ENCODE peak calls at places on chromosomes 7 and 10, in ten cellular contexts. F is EL; H is AG10803; V is DMS153; I is non-pigmented ciliary epithelial cell; T is GF-D8; U is T follicular helper cell; W is right cardiac atrium; K is activated CD4-positive, alpha-beta T cell treated with anti-CD3 and anti-CD28 coated beads, Interleukin-2, amount 50 U/mL, for 1 hour; S is frontal cortex. G is an unnamed sample.

GRCh38 chr7:41696323-41696916 is 6.5 kb downstream of the INHBA start:
- DNase-seq in F (peak), H (peak), V (no peak), I (peak), T (no peak), U (no peak), W (peak), K (no peak), S (no peak), G (peak)

GRCh38 chr7:48025630-48026029 is 3.3 kb downstream of the SUN3 start:
- DNase-seq in F (no peak), H (no peak), V (no peak), I (no peak), T (no peak), U (no peak), W (no peak), K (no peak), S (no peak), G (no peak)

GRCh38 chr7:156604836-156605695 is 35.5 kb upstream of the RNF32 start:
- DNase-seq in F (no peak), H (no peak), V (no peak), I (no peak), T (no peak), U (no peak), W (no peak), K (no peak), S (no peak), G (no peak)

GRCh38 chr10:77240042-77240619 is 397.5 kb downstream of the KCNMA1 start:
- DNase-seq in F (peak), H (no peak), V (peak), I (no peak), T (no peak), U (no peak), W (no peak), K (no peak), S (no peak), G (no peak)

GRCh38 chr10:110067960-110068770 is 60.4 kb downstream of the ADD3 start:
- DNase-seq in F (no peak), H (peak), V (no peak), I (no peak), T (peak), U (peak), W (peak), K (peak), S (no peak), G (peak)

GRCh38 chr10:2341298-2341697 is 604.0 kb upstream of the ADARB2 start:
- DNase-seq in F (no peak), H (no peak), V (no peak), I (no peak), T (no peak), U (no peak), W (no peak), K (no peak), S (no peak), G (no peak)

GRCh38 chr10:120989279-120989678 is 138.1 kb downstream of the WDR11 start:
- DNase-seq in F (no peak), H (no peak), V (no peak), I (no peak), T (no peak), U (no peak), W (no peak), K (no peak), S (no peak), G (no peak)

GRCh38 chr7:155665957-155666287 is 21.5 kb downstream of the RBM33 start:
- DNase-seq in F (peak), H (peak), V (no peak), I (peak), T (no peak), U (no peak), W (no peak), K (no peak), S (no peak), G (no peak)

GRCh38 chr7:5636914-5637313 is 144.5 kb downstream of the RNF216 start:
- DNase-seq in F (peak), H (peak), V (no peak), I (peak), T (no peak), U (no peak), W (peak), K (no peak), S (no peak), G (peak)

GRCh38 chr10:130430291-130430690 is 294.1 kb downstream of the GLRX3 start:
- DNase-seq in F (no peak), H (no peak), V (no peak), I (no peak), T (no peak), U (no peak), W (no peak), K (no peak), S (no peak), G (no peak)

GRCh38 chr7:34939175-34939574 is 98.1 kb downstream of the DPY19L1 start:
- DNase-seq in F (peak), H (peak), V (no peak), I (peak), T (no peak), U (no peak), W (no peak), K (no peak), S (no peak), G (peak)

GRCh38 chr7:27745064-27745583 is 5.2 kb downstream of the TAX1BP1 start:
- DNase-seq in F (peak), H (peak), V (peak), I (no peak), T (peak), U (no peak), W (no peak), K (no peak), S (no peak), G (peak)

GRCh38 chr7:94289071-94289470 is 105.6 kb upstream of the COL1A2 start:
- DNase-seq in F (peak), H (peak), V (peak), I (peak), T (no peak), U (no peak), W (peak), K (no peak), S (no peak), G (peak)

GRCh38 chr7:149719912-149720335 is 53.5 kb downstream of the ZNF467 start:
- DNase-seq in F (peak), H (no peak), V (no peak), I (no peak), T (no peak), U (no peak), W (no peak), K (no peak), S (no peak), G (peak)

GRCh38 chr7:28785002-28785995 is 172.8 kb downstream of the TRIL start:
- DNase-seq in F (no peak), H (no peak), V (no peak), I (no peak), T (no peak), U (no peak), W (no peak), K (no peak), S (no peak), G (peak)

GRCh38 chr10:1404236-1404952 is 332.9 kb downstream of the ADARB2 start:
- DNase-seq in F (no peak), H (no peak), V (no peak), I (no peak), T (no peak), U (no peak), W (no peak), K (no peak), S (no peak), G (no peak)

GRCh38 chr7:135664046-135664589 is 1.8 kb downstream of the STMP1 start:
- DNase-seq in F (peak), H (peak), V (no peak), I (no peak), T (no peak), U (no peak), W (no peak), K (no peak), S (no peak), G (no peak)

GRCh38 chr7:51121036-51121780 is 195.4 kb downstream of the COBL start:
- DNase-seq in F (no peak), H (no peak), V (no peak), I (no peak), T (no peak), U (no peak), W (no peak), K (no peak), S (no peak), G (no peak)

GRCh38 chr7:143120696-143121405 is 11.0 kb upstream of the PIP start:
- DNase-seq in F (no peak), H (no peak), V (no peak), I (no peak), T (no peak), U (no peak), W (no peak), K (no peak), S (no peak), G (peak)

GRCh38 chr10:132372516-132373095 is 24.4 kb upstream of the PWWP2B start:
- DNase-seq in F (no peak), H (no peak), V (no peak), I (no peak), T (no peak), U (no peak), W (no peak), K (no peak), S (no peak), G (no peak)

GRCh38 chr10:9596368-9596920 is 1421.2 kb upstream of the CELF2 start:
- DNase-seq in F (peak), H (peak), V (no peak), I (no peak), T (no peak), U (no peak), W (no peak), K (no peak), S (no peak), G (no peak)

GRCh38 chr10:76874151-76874550 is 763.5 kb downstream of the KCNMA1 start:
- DNase-seq in F (peak), H (peak), V (no peak), I (no peak), T (no peak), U (no peak), W (peak), K (no peak), S (no peak), G (no peak)

GRCh38 chr7:99167072-99167471 is 23.2 kb upstream of the SMURF1 start:
- DNase-seq in F (no peak), H (no peak), V (no peak), I (no peak), T (no peak), U (no peak), W (no peak), K (no peak), S (no peak), G (no peak)

GRCh38 chr7:27155816-27156507 is 513 bp downstream of the HOXA7 start:
- DNase-seq in F (peak), H (peak), V (no peak), I (no peak), T (no peak), U (no peak), W (no peak), K (no peak), S (no peak), G (no peak)

GRCh38 chr7:38660427-38661099 is 29.4 kb upstream of the AMPH start:
- DNase-seq in F (peak), H (peak), V (peak), I (no peak), T (peak), U (no peak), W (no peak), K (peak), S (no peak), G (peak)

GRCh38 chr7:117829450-117829849 is 43.8 kb downstream of the CTTNBP2 start:
- DNase-seq in F (no peak), H (no peak), V (no peak), I (no peak), T (no peak), U (no peak), W (no peak), K (no peak), S (no peak), G (no peak)

GRCh38 chr10:29734980-29735627 is 100.3 kb upstream of the SVIL start:
- DNase-seq in F (peak), H (no peak), V (no peak), I (no peak), T (peak), U (peak), W (peak), K (peak), S (peak), G (peak)

GRCh38 chr7:91573405-91573804 is 307.1 kb downstream of the MTERF1 start:
- DNase-seq in F (no peak), H (no peak), V (no peak), I (no peak), T (no peak), U (no peak), W (no peak), K (no peak), S (no peak), G (no peak)

GRCh38 chr10:70509376-70509775 is 30.8 kb downstream of the PALD1 start:
- DNase-seq in F (no peak), H (no peak), V (no peak), I (no peak), T (no peak), U (no peak), W (peak), K (no peak), S (no peak), G (no peak)

GRCh38 chr10:110356628-110357245 is 52.0 kb upstream of the SMNDC1 start:
- DNase-seq in F (peak), H (no peak), V (peak), I (peak), T (no peak), U (peak), W (peak), K (peak), S (no peak), G (no peak)

GRCh38 chr7:13279854-13280435 is 592.5 kb downstream of the ARL4A start:
- DNase-seq in F (peak), H (peak), V (no peak), I (no peak), T (no peak), U (no peak), W (no peak), K (no peak), S (no peak), G (no peak)

GRCh38 chr10:14481752-14482151 is 151.0 kb upstream of the FRMD4A start:
- DNase-seq in F (peak), H (no peak), V (no peak), I (no peak), T (no peak), U (no peak), W (no peak), K (no peak), S (peak), G (no peak)

G was measured in mesendoderm.